ENCODE peak calls at places on chromosomes 3 and 15, in nine cellular contexts. K is uterus, H is heart right ventricle, R is skeletal muscle cell, M is adrenal gland, G is heart left ventricle, O is AG09309, I is HAP-1, Q is tibial artery. U is an unnamed sample.

GRCh38 chr3:186115229-186115996 is 6.5 kb upstream of the ETV5 start:
- DNase-seq in K (no peak), H (no peak), R (no peak), M (no peak), G (no peak), O (no peak), I (no peak), Q (no peak), U (no peak)

GRCh38 chr15:56946150-56946549 is 27.7 kb downstream of the TCF12 start:
- DNase-seq in K (no peak), H (no peak), R (no peak), M (no peak), G (no peak), O (no peak), I (no peak), Q (no peak), U (no peak)

GRCh38 chr3:193948459-193948858 is 187.5 kb upstream of the HES1 start:
- DNase-seq in K (no peak), H (no peak), R (no peak), M (no peak), G (no peak), O (no peak), I (no peak), Q (no peak), U (no peak)

GRCh38 chr3:99683465-99683864 is 45.1 kb downstream of the COL8A1 start:
- DNase-seq in K (no peak), H (no peak), R (no peak), M (no peak), G (no peak), O (no peak), I (no peak), Q (no peak), U (no peak)

GRCh38 chr15:39880718-39881387 is 39.2 kb downstream of the GPR176 start:
- DNase-seq in K (no peak), H (no peak), R (no peak), M (no peak), G (no peak), O (no peak), I (no peak), Q (no peak), U (no peak)

GRCh38 chr3:36175916-36176461 is 204.3 kb upstream of the STAC start:
- DNase-seq in K (no peak), H (no peak), R (no peak), M (no peak), G (no peak), O (no peak), I (no peak), Q (no peak), U (no peak)

GRCh38 chr3:124963755-124964154 is 29.2 kb upstream of the MUC13 start:
- DNase-seq in K (no peak), H (no peak), R (no peak), M (no peak), G (no peak), O (no peak), I (no peak), Q (no peak), U (no peak)

GRCh38 chr3:40097507-40098117 is 211.9 kb upstream of the EIF1B start:
- DNase-seq in K (no peak), H (no peak), R (no peak), M (no peak), G (no peak), O (no peak), I (no peak), Q (no peak), U (no peak)

GRCh38 chr3:184770541-184770940 is 41.4 kb upstream of the VPS8 start:
- DNase-seq in K (no peak), H (no peak), R (no peak), M (no peak), G (no peak), O (no peak), I (no peak), Q (no peak), U (no peak)

GRCh38 chr3:197454014-197454413 is 101.8 kb downstream of the BDH1 start:
- DNase-seq in K (no peak), H (no peak), R (no peak), M (no peak), G (no peak), O (no peak), I (no peak), Q (no peak), U (no peak)

GRCh38 chr15:22961661-22962221 is 18.4 kb downstream of the CYFIP1 start:
- DNase-seq in K (no peak), H (no peak), R (no peak), M (no peak), G (no peak), O (no peak), I (no peak), Q (no peak), U (no peak)

GRCh38 chr3:32839714-32840085 is 21.9 kb downstream of the TRIM71 start:
- DNase-seq in K (no peak), H (no peak), R (no peak), M (no peak), G (no peak), O (no peak), I (no peak), Q (no peak), U (no peak)
- H3K4me3 ChIP-seq in K (no peak overlapping the region), H (no peak overlapping the region), R (no peak overlapping the region), M (no peak overlapping the region), G (no peak overlapping the region), O (no peak overlapping the region), I (no peak overlapping the region), Q (no peak overlapping the region), U (no peak overlapping the region)

DNA sequence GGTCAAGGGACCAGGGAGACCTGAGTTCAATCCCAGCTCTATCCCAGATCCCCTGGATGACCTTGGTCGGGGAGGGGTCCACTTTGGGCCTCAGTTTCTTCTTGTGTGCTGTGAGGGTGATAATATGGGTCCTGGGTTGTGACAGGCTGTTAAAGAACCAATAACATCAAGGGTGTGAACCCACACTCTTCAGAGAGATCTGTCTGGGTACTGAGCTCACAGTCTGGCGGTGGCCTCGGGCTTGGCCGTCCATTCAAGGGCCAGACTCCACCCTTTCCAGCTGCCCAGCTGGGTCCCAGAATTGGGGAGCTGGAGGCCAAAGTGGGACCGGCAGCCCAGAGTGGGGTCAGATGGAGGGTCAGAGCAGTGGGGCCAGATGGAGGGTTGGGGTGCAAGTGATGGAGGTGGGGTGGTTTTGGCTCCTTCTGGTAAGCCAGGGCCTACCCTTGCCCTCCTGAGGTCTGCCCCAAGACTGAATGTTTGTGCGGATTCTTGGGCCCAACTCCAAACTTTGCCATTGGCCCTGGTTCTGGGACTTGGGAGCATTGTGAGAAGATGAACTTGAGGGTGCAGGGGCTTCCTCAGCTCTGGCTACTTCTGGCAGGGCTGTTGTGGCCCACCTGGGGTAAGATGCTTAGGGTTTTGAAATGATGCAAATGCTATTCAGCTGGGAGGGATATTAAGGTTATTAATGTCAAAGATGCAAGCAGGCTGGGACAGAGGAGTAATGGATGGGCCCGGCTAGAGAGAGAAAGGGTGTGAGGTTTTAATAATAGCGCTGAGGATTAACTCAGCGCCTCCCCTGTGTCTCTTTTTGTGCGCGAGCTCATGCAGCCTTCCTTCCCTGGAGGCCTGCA is 1.5 kb downstream of the CORO2B start:
- DNase-seq in K (no peak), H (peak; percentile 50), R (no peak), M (no peak), G (no peak), O (no peak), I (peak; percentile 50), Q (no peak), U (no peak)
- H3K4me3 ChIP-seq in K (no peak overlapping the region), H (peak overlapping the region; percentile 64), R (peak overlapping the region; percentile 60), M (no peak overlapping the region), G (peak overlapping the region; percentile 68), O (no peak overlapping the region), I (no peak overlapping the region), Q (no peak overlapping the region), U (no peak overlapping the region)

DNA sequence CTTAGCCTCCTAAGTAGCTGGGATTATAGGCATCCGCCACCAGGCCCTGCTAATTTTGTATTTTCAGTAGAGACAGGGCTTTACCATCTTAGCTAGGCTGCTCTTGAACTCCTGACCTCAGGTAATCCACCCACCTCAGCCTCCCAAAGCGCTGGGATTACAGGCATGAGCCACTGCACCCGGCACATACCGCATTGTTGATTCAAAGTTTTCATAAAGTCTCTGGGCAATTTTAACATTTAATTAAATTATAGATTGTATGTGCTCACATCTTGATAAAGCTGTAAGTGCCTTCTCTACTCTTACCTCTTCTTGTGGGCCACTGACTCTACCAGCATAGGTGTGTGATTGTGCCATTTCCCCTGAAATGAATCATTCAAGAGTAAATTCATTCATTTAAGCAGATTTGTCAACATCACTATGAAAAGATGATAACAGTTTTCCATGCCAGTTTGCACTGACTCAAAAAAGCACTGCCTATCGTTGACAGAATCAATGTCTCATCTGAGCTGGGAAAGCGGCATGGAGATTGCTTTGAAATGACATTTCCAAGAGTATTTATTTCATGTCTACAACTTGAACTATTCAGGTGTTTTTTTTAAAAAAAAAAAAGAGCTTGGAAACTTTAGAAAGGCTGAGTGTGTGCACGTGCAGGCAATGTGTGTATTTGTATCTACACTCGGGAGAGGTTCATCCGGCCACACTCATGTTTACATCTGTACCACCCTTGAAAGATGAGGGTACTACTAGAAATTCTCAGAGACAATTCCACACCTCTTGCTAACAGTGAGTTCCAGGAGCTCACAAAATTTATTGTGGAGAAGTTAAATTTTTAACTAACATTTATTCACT is 3.4 kb downstream of the BCL2A1 start:
- DNase-seq in K (no peak), H (no peak), R (no peak), M (no peak), G (no peak), O (no peak), I (no peak), Q (no peak), U (no peak)
- H3K4me3 ChIP-seq in K (no peak overlapping the region), H (no peak overlapping the region), R (no peak overlapping the region), M (no peak overlapping the region), G (no peak overlapping the region), O (no peak overlapping the region), I (no peak overlapping the region), Q (no peak overlapping the region), U (no peak overlapping the region)

GRCh38 chr3:9400626-9401025 is 3.2 kb downstream of the SETD5 start:
- DNase-seq in K (no peak), H (no peak), R (no peak), M (no peak), G (no peak), O (no peak), I (peak; percentile 59), Q (no peak), U (no peak)
- H3K4me3 ChIP-seq in K (no peak overlapping the region), H (no peak overlapping the region), R (peak overlapping the region; percentile 99), M (no peak overlapping the region), G (no peak overlapping the region), O (peak overlapping the region; percentile 9), I (peak overlapping the region; percentile 80), Q (no peak overlapping the region), U (no peak overlapping the region)

U was measured in lung.